ENCODE peak calls at places on chromosomes 3 and 15, in seven cellular contexts. W, V, Q, L, Z, K and U are unnamed samples.

GRCh38 chr3:69386535-69387385 is 872 bp upstream of the FRMD4B start:
- DNase-seq in Z (no peak), K (no peak), Q (no peak), L (no peak), V (no peak), W (no peak), U (no peak)

GRCh38 chr3:71684752-71685151 is 40.5 kb downstream of the EIF4E3 start:
- DNase-seq in V (no peak), K (no peak), Q (no peak), L (no peak), W (peak; percentile 90), Z (peak; percentile 57), U (peak; percentile 74)

GRCh38 chr3:141427764-141428163 is 59.1 kb upstream of the RASA2 start:
- DNase-seq in Q (no peak), K (no peak), V (no peak), Z (no peak), W (no peak), L (no peak), U (no peak)

GRCh38 chr3:13276438-13277129 is 143.5 kb downstream of the NUP210 start:
- DNase-seq in Z (no peak), K (no peak), W (no peak), V (no peak), L (no peak), Q (no peak), U (no peak)

GRCh38 chr3:38595393-38595792 is 54.1 kb downstream of the SCN5A start:
- DNase-seq in L (no peak), V (no peak), Z (no peak), W (no peak), K (no peak), Q (no peak), U (no peak)

GRCh38 chr3:195248281-195248680 is 22.7 kb downstream of the XXYLT1 start:
- DNase-seq in V (no peak), Q (no peak), K (no peak), W (no peak), Z (no peak), L (no peak), U (no peak)

GRCh38 chr3:60246361-60246760 is 1004.9 kb downstream of the FHIT start:
- DNase-seq in W (no peak), V (no peak), Q (no peak), K (no peak), Z (no peak), L (no peak), U (no peak)

GRCh38 chr3:108602935-108603294 is 13.4 kb downstream of the DZIP3 start:
- DNase-seq in K (no peak), Z (no peak), L (no peak), Q (no peak), V (no peak), W (no peak), U (no peak)

GRCh38 chr3:14537590-14538450 is 2.3 kb downstream of the GRIP2 start:
- DNase-seq in Q (no peak), Z (no peak), L (no peak), K (no peak), W (peak; percentile 9), V (no peak), U (no peak)

GRCh38 chr3:16513141-16514020 is at the start of gene RFTN1:
- DNase-seq in V (peak; percentile 84), Q (peak; percentile 80), K (no peak), L (no peak), Z (peak; percentile 24), W (peak; percentile 81), U (no peak)

GRCh38 chr3:38567498-38567897 is 71.4 kb downstream of the EXOG start:
- DNase-seq in L (no peak), W (no peak), Z (no peak), K (no peak), Q (no peak), V (no peak), U (no peak)

GRCh38 chr3:73874596-73874995 is 249.9 kb upstream of the PDZRN3 start:
- DNase-seq in V (no peak), Q (no peak), K (no peak), L (peak; percentile 25), Z (no peak), W (no peak), U (no peak)

GRCh38 chr3:59250600-59250999 is 200.8 kb upstream of the CFAP20DC start:
- DNase-seq in L (no peak), W (no peak), K (no peak), V (no peak), Q (no peak), Z (no peak), U (no peak)

GRCh38 chr3:40079845-40080240 is 229.7 kb upstream of the EIF1B start:
- DNase-seq in W (peak; percentile 69), Q (no peak), L (no peak), Z (no peak), V (no peak), K (no peak), U (no peak)

GRCh38 chr15:36778516-36778915 is 199.1 kb downstream of the CDIN1 start:
- DNase-seq in W (peak; percentile 93), Q (no peak), Z (peak; percentile 41), L (no peak), K (no peak), V (no peak), U (peak; percentile 14)

GRCh38 chr15:55937040-55937439 is 56.4 kb downstream of the NEDD4 start:
- DNase-seq in Q (no peak), Z (no peak), K (no peak), L (no peak), W (peak; percentile 62), V (no peak), U (no peak)

GRCh38 chr3:195065142-195065863 is 205.7 kb downstream of the XXYLT1 start:
- DNase-seq in K (no peak), Z (no peak), L (no peak), W (no peak), Q (no peak), V (no peak), U (no peak)

GRCh38 chr3:41370307-41370706 is 171.0 kb downstream of the CTNNB1 start:
- DNase-seq in Q (no peak), Z (no peak), K (no peak), V (no peak), L (no peak), W (no peak), U (no peak)

GRCh38 chr15:70535071-70535954 is 228.0 kb downstream of the UACA start:
- DNase-seq in Z (no peak), L (no peak), V (peak; percentile 62), W (peak; percentile 4), K (no peak), Q (no peak), U (no peak)

GRCh38 chr3:38588995-38589937 is 60.2 kb downstream of the SCN5A start:
- DNase-seq in Q (no peak), V (no peak), W (no peak), Z (no peak), L (no peak), K (no peak), U (no peak)

GRCh38 chr15:93044301-93045190 is 44.5 kb downstream of the RGMA start:
- DNase-seq in Q (no peak), L (no peak), W (no peak), Z (no peak), K (no peak), V (no peak), U (no peak)

GRCh38 chr3:64530434-64531049 is 157.3 kb downstream of the ADAMTS9 start:
- DNase-seq in K (no peak), V (peak; percentile 48), L (peak; percentile 17), W (peak; percentile 67), Q (no peak), Z (no peak), U (peak; percentile 28)

GRCh38 chr15:69126054-69126469 is 34.4 kb upstream of the GLCE start:
- DNase-seq in L (no peak), Z (peak; percentile 78), W (peak; percentile 34), V (no peak), Q (no peak), K (no peak), U (peak; percentile 28)

GRCh38 chr3:51681453-51681852 is 10.4 kb downstream of the TEX264 start:
- DNase-seq in L (no peak), Z (no peak), K (no peak), W (peak; percentile 56), V (no peak), Q (peak; percentile 30), U (no peak)

GRCh38 chr15:31435891-31436628 is 109.4 kb downstream of the KLF13 start:
- DNase-seq in K (no peak), W (no peak), Z (no peak), V (peak; percentile 78), L (no peak), Q (no peak), U (no peak)

GRCh38 chr3:162998205-162998604 is 1501.6 kb downstream of the OTOL1 start:
- DNase-seq in Z (no peak), L (no peak), Q (no peak), K (no peak), V (no peak), W (no peak), U (no peak)

GRCh38 chr3:59016930-59017616 is 32.8 kb downstream of the CFAP20DC start:
- DNase-seq in L (no peak), V (no peak), Q (no peak), Z (no peak), K (no peak), W (no peak), U (no peak)

GRCh38 chr15:70186152-70186551 is 88.4 kb upstream of the TLE3 start:
- DNase-seq in L (no peak), Q (no peak), W (no peak), V (no peak), Z (no peak), K (peak; percentile 83), U (no peak)

GRCh38 chr3:167783781-167784180 is 48.3 kb downstream of the SERPINI1 start:
- DNase-seq in L (no peak), W (no peak), Z (no peak), K (no peak), V (no peak), Q (no peak), U (no peak)

GRCh38 chr3:141083831-141084624 is 32.9 kb downstream of the SPSB4 start:
- DNase-seq in Q (no peak), W (no peak), K (peak; percentile 88), Z (no peak), V (no peak), L (no peak), U (no peak)

GRCh38 chr3:124701687-124702086 is 28.6 kb upstream of the UMPS start:
- DNase-seq in L (no peak), K (no peak), W (peak; percentile 82), Z (peak; percentile 45), V (no peak), Q (no peak), U (peak; percentile 8)

GRCh38 chr3:195727596-195728195 is 6.9 kb downstream of the MUC20 start:
- DNase-seq in W (no peak), Z (no peak), K (no peak), L (no peak), Q (no peak), V (no peak), U (no peak)

GRCh38 chr3:78204977-78205376 is 1165.1 kb downstream of the ROBO2 start:
- DNase-seq in Q (no peak), K (peak; percentile 44), W (peak; percentile 76), Z (peak; percentile 10), L (no peak), V (no peak), U (peak; percentile 16)

GRCh38 chr15:70362350-70362749 is 264.6 kb upstream of the TLE3 start:
- DNase-seq in V (no peak), Z (no peak), Q (no peak), L (no peak), K (no peak), W (no peak), U (no peak)

GRCh38 chr15:67880651-67881182 is 40.9 kb upstream of the RNU6-1 start:
- DNase-seq in Z (no peak), W (no peak), K (no peak), V (no peak), Q (no peak), L (no peak), U (no peak)

GRCh38 chr15:70234256-70234965 is 136.7 kb upstream of the TLE3 start:
- DNase-seq in V (no peak), Z (no peak), Q (no peak), W (peak; percentile 94), K (no peak), L (no peak), U (peak; percentile 10)

GRCh38 chr3:170320471-170321121 is 36.9 kb upstream of the SKIL start:
- DNase-seq in W (no peak), L (no peak), Z (no peak), Q (no peak), K (no peak), V (no peak), U (no peak)

GRCh38 chr15:53401503-53401902 is 358.0 kb downstream of the WDR72 start:
- DNase-seq in L (no peak), V (no peak), Q (no peak), W (no peak), Z (no peak), K (no peak), U (no peak)